ENCODE peak calls at places on chromosome 1, in four cellular contexts. N is GM12891, Z is GM12878, J is K562. F is an unnamed sample.
A peak's percentile ranks its signal among the peaks of the same experiment; 100 is the strongest.

GRCh38 chr1:179958359-179958758 is 3.7 kb downstream of the CEP350 start:
- DNase-seq in N (no peak), Z (no peak), J (no peak), F (no peak)

GRCh38 chr1:20411196-20411980 is 74.6 kb downstream of the CAMK2N1 start:
- DNase-seq in Z (no peak), N (no peak), J (no peak), F (no peak)

GRCh38 chr1:59072017-59072947 is 224.6 kb upstream of the FGGY start:
- DNase-seq in N (no peak), J (no peak), Z (no peak), F (peak; percentile 48)

GRCh38 chr1:39199593-39199992 is 4.9 kb upstream of the MACF1 start:
- DNase-seq in Z (no peak), N (no peak), J (no peak), F (no peak)

GRCh38 chr1:230071316-230071715 is 4.3 kb downstream of the GALNT2 start:
- DNase-seq in Z (no peak), J (no peak), N (no peak), F (no peak)

GRCh38 chr1:165539908-165540307 is 3.9 kb upstream of the LRRC52 start:
- DNase-seq in Z (no peak), N (no peak), J (no peak), F (no peak)

GRCh38 chr1:155981266-155982088 is 3.1 kb upstream of the ARHGEF2 start:
- DNase-seq in N (no peak), J (no peak), Z (no peak), F (peak; percentile 81)

GRCh38 chr1:67642694-67643093 is 42.3 kb upstream of the GADD45A start:
- DNase-seq in Z (no peak), J (no peak), N (no peak), F (no peak)

GRCh38 chr1:161226759-161227158 is 899 bp downstream of the TOMM40L start:
- DNase-seq in Z (no peak), N (no peak), J (no peak), F (no peak)

GRCh38 chr1:52156460-52156859 is 14.6 kb downstream of the ZFYVE9 start:
- DNase-seq in N (no peak), J (no peak), Z (no peak), F (no peak)

GRCh38 chr1:33494929-33495328 is 22.5 kb downstream of the ZSCAN20 start:
- DNase-seq in N (no peak), Z (no peak), J (no peak), F (no peak)

GRCh38 chr1:40363721-40364120 is 9.8 kb upstream of the SMAP2 start:
- DNase-seq in J (no peak), N (no peak), Z (no peak), F (no peak)

GRCh38 chr1:24724345-24725208 is 20.7 kb upstream of the CLIC4 start:
- DNase-seq in N (no peak), J (peak; percentile 74), Z (no peak), F (no peak)

GRCh38 chr1:115114308-115114707 is 25.0 kb upstream of the TSPAN2 start:
- DNase-seq in N (no peak), J (no peak), Z (no peak), F (no peak)

GRCh38 chr1:151211972-151212705 is 13.8 kb downstream of the PIP5K1A start:
- DNase-seq in N (no peak), J (no peak), Z (no peak), F (no peak)

GRCh38 chr1:47694011-47694890 is 256.4 kb downstream of the FOXD2 start:
- DNase-seq in J (no peak), Z (no peak), N (no peak), F (no peak)

GRCh38 chr1:61581241-61581640 is 143.7 kb downstream of the TM2D1 start:
- DNase-seq in J (no peak), N (no peak), Z (no peak), F (no peak)

GRCh38 chr1:218531936-218532335 is 186.8 kb downstream of the TGFB2 start:
- DNase-seq in N (no peak), Z (no peak), J (no peak), F (no peak)

GRCh38 chr1:170284425-170284824 is 138.7 kb downstream of the NTMT2 start:
- DNase-seq in Z (no peak), J (no peak), N (no peak), F (no peak)

GRCh38 chr1:152869808-152870419 is 8.2 kb upstream of the SMCP start:
- DNase-seq in N (peak; percentile 44), J (peak; percentile 80), Z (peak; percentile 40), F (peak; percentile 65)

GRCh38 chr1:151935154-151935553 is 25.8 kb upstream of the THEM4 start:
- DNase-seq in N (no peak), J (no peak), Z (no peak), F (no peak)

GRCh38 chr1:152599934-152600333 is at the start of gene LCE3C:
- DNase-seq in N (no peak), Z (no peak), J (no peak), F (no peak)

GRCh38 chr1:107875689-107876088 is 89.3 kb downstream of the VAV3 start:
- DNase-seq in N (no peak), J (no peak), Z (no peak), F (no peak)

GRCh38 chr1:14724234-14724633 is 125.7 kb downstream of the KAZN start:
- DNase-seq in J (no peak), N (no peak), Z (no peak), F (no peak)

GRCh38 chr1:145886390-145886789 is 724 bp upstream of the ANKRD35 start:
- DNase-seq in Z (no peak), N (no peak), J (no peak), F (no peak)

GRCh38 chr1:204669579-204669978 is 16.0 kb downstream of the LRRN2 start:
- DNase-seq in J (no peak), Z (no peak), N (no peak), F (no peak)

GRCh38 chr1:147504801-147505303 is 36.4 kb upstream of the BCL9 start:
- DNase-seq in J (peak; percentile 21), Z (no peak), N (no peak), F (no peak)

GRCh38 chr1:70685300-70686286 is 274.5 kb downstream of the CTH start:
- DNase-seq in N (peak; percentile 23), J (peak; percentile 60), Z (peak; percentile 13), F (peak; percentile 72)

GRCh38 chr1:219066631-219067349 is 106.9 kb upstream of the LYPLAL1 start:
- DNase-seq in N (no peak), Z (no peak), J (no peak), F (no peak)

GRCh38 chr1:152141971-152142584 is 16.9 kb downstream of the RPTN start:
- DNase-seq in J (peak; percentile 15), N (no peak), Z (no peak), F (peak; percentile 46)

GRCh38 chr1:226776066-226776465 is 37.0 kb upstream of the ITPKB start:
- DNase-seq in J (no peak), N (no peak), Z (no peak), F (no peak)

GRCh38 chr1:226776975-226777374 is 37.9 kb upstream of the ITPKB start:
- DNase-seq in N (no peak), J (no peak), Z (no peak), F (no peak)

GRCh38 chr1:226781937-226782609 is 43.0 kb upstream of the ITPKB start:
- DNase-seq in Z (no peak), N (no peak), J (no peak), F (no peak)

GRCh38 chr1:226779536-226779935 is 40.5 kb upstream of the ITPKB start:
- DNase-seq in Z (no peak), J (no peak), N (no peak), F (no peak)

GRCh38 chr1:226778657-226779058 is 39.6 kb upstream of the ITPKB start:
- DNase-seq in N (no peak), Z (no peak), J (no peak), F (no peak)
- TF ChIP-seq SPI1 in N (no peak), Z (no peak), J (no peak), F (no peak)

GRCh38 chr1:1092149-1092855 is 18.2 kb upstream of the RNF223 start:
- DNase-seq in Z (no peak), N (no peak), J (no peak), F (no peak)
- TF ChIP-seq SPI1 in Z (no peak), N (no peak), J (no peak), F (no peak)

GRCh38 chr1:100924991-100925390 is 29.1 kb downstream of the SLC30A7 start:
- DNase-seq in Z (no peak), J (no peak), N (no peak), F (no peak)

GRCh38 chr1:100928128-100928527 is 32.2 kb downstream of the SLC30A7 start:
- DNase-seq in N (no peak), J (peak; percentile 22), Z (no peak), F (no peak)

GRCh38 chr1:100927276-100927675 is 31.4 kb downstream of the SLC30A7 start:
- DNase-seq in Z (no peak), J (no peak), N (no peak), F (no peak)

GRCh38 chr1:100924212-100924611 is 28.3 kb downstream of the SLC30A7 start:
- DNase-seq in J (no peak), Z (no peak), N (no peak), F (no peak)

GRCh38 chr1:100926240-100926639 is 30.4 kb downstream of the SLC30A7 start:
- DNase-seq in J (no peak), N (no peak), Z (no peak), F (no peak)
- TF ChIP-seq SPI1 in J (no peak), N (no peak), Z (no peak), F (no peak)

DNA sequence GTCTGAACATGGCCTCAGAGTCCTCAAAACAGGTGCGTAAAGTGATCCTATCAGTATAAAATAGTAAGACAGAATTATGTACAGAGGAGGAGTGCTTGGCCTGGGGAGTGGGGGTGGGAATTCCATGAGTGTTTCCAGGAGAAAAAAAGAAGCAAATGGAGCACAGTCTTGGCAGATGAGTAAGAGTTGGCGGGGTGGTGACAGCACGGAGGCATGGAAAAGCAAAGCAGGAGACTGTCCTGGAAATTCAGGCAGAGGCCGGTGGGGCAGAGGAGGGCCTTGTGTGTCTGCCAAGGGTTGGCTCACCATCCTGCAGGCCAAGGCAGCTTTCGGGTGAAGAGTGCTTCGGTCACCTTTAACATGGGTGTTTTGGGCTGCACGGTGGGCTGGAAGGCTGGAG is 63.4 kb downstream of the OPTC start:
- DNase-seq in N (no peak), Z (no peak), J (no peak), F (no peak)
- TF ChIP-seq SPI1 in N (no peak), Z (no peak), J (no peak), F (no peak)

GRCh38 chr1:119773711-119774241 is 5.1 kb upstream of the HMGCS2 start:
- DNase-seq in J (no peak), Z (no peak), N (no peak), F (no peak)
- TF ChIP-seq SPI1 in J (no peak), Z (no peak), N (no peak), F (no peak)

DNA sequence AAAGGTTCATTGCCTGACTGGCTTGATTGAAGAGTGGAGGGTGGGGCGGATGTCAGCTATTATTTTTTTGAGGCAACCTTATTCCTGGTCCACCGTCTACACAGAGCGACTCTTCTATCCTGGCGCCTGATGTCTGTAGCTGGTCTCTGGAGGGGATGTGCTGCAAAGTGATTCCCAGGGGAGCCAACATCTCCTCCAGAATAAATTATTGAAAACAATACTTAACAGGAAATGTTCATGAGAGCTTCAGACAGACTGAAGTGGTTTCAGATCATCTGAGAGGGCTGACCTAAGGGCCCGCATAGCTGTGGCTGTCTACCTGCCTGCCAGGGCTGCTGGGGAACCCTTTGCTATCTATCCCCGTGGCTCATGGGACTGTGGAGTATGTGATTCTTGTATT is 66.7 kb downstream of the TEX35 start:
- DNase-seq in N (no peak), J (no peak), Z (peak; percentile 33), F (no peak)
- TF ChIP-seq SPI1 in N (no peak), J (no peak), Z (no peak), F (no peak)